ENCODE peak calls at places on chromosomes 11 and 22, in six cellular contexts. V is stimulated activated CD8-positive, alpha-beta memory T cell treated with anti-CD3 and anti-CD28 coated beads, Interleukin-15, amount 100 ng/mL, for 4 hours; Y is MCF 10A; O is suprapubic skin; P is LoVo; B is Caki2. F is an unnamed sample.
A peak's percentile ranks its signal among the peaks of the same experiment; 100 is the strongest.

GRCh38 chr11:2190670-2191471 is 19.3 kb upstream of the TH start:
- DNase-seq in V (no peak), Y (no peak), B (no peak), P (no peak), O (no peak), F (no peak)

GRCh38 chr22:32721328-32722180 is 80.0 kb upstream of the TIMP3 start:
- DNase-seq in Y (no peak), B (no peak), O (no peak), P (no peak), V (no peak), F (no peak)

GRCh38 chr22:29581799-29582198 is 886 bp upstream of the NIPSNAP1 start:
- DNase-seq in P (no peak), Y (no peak), B (no peak), O (no peak), V (no peak), F (no peak)

GRCh38 chr11:74672956-74673895 is 58.0 kb downstream of the CHRDL2 start:
- DNase-seq in V (no peak), B (peak; percentile 84), O (no peak), Y (peak; percentile 96), P (no peak), F (peak; percentile 39)

GRCh38 chr11:61777234-61778090 is 14.9 kb downstream of the TMEM258 start:
- DNase-seq in O (no peak), P (no peak), Y (no peak), B (no peak), V (peak; percentile 27), F (no peak)

GRCh38 chr11:86629070-86629706 is 43.2 kb downstream of the ME3 start:
- DNase-seq in P (no peak), V (no peak), Y (no peak), O (no peak), B (no peak), F (no peak)

GRCh38 chr11:128297805-128298204 is 289.6 kb downstream of the ETS1 start:
- DNase-seq in P (no peak), V (no peak), Y (no peak), O (no peak), B (no peak), F (no peak)

GRCh38 chr11:130631119-130631518 is 182.7 kb downstream of the ADAMTS15 start:
- DNase-seq in P (peak; percentile 61), V (no peak), O (no peak), B (peak; percentile 39), Y (peak; percentile 95), F (no peak)

GRCh38 chr22:38454361-38455062 is 487 bp downstream of the KCNJ4 start:
- DNase-seq in V (no peak), O (no peak), Y (no peak), P (no peak), B (no peak), F (no peak)

GRCh38 chr11:63620928-63621539 is 6.8 kb upstream of the PLAAT3 start:
- DNase-seq in B (no peak), V (no peak), O (no peak), Y (no peak), P (no peak), F (no peak)

GRCh38 chr11:23205156-23205871 is 345.0 kb upstream of the CCDC179 start:
- DNase-seq in V (no peak), Y (no peak), P (no peak), O (no peak), B (no peak), F (no peak)

GRCh38 chr22:40463017-40463631 is 92.7 kb downstream of the SGSM3 start:
- DNase-seq in P (no peak), B (no peak), O (no peak), V (no peak), Y (no peak), F (no peak)

GRCh38 chr11:2912498-2912897 is 16.7 kb downstream of the PHLDA2 start:
- DNase-seq in Y (peak; percentile 96), O (no peak), P (peak; percentile 88), B (peak; percentile 85), V (no peak), F (no peak)

GRCh38 chr11:130649749-130650275 is 201.4 kb downstream of the ADAMTS15 start:
- DNase-seq in V (no peak), O (no peak), P (no peak), Y (no peak), B (no peak), F (no peak)

GRCh38 chr11:6992457-6993431 is 27.4 kb downstream of the ZNF214 start:
- DNase-seq in Y (peak; percentile 44), V (no peak), B (peak; percentile 4), P (peak; percentile 8), O (no peak), F (no peak)

F was measured in GOT3.